ENCODE peak calls at places on chromosome 7, in six cellular contexts. One of them, this sample, is unnamed.

GRCh38 chr7:150869467-150869866 is 17.1 kb downstream of the AOC1 start:
- DNase-seq in cardiac muscle cell: no peak
- DNase-seq in AG04449: no peak
- DNase-seq in BE2C: no peak
- DNase-seq in heart left ventricle: no peak
- DNase-seq in mammary epithelial cell: no peak
- DNase-seq in this sample: no peak

GRCh38 chr7:119175916-119176627 is 951.6 kb downstream of the ANKRD7 start:
- DNase-seq in BE2C: peak; percentile 62
- DNase-seq in heart left ventricle: no peak
- DNase-seq in AG04449: no peak
- DNase-seq in cardiac muscle cell: peak; percentile 70
- DNase-seq in mammary epithelial cell: peak; percentile 42
- DNase-seq in this sample: peak; percentile 30

GRCh38 chr7:138077809-138078208 is 1.6 kb downstream of the AKR1D1 start:
- DNase-seq in heart left ventricle: no peak
- DNase-seq in mammary epithelial cell: peak; percentile 30
- DNase-seq in BE2C: no peak
- DNase-seq in cardiac muscle cell: peak; percentile 6
- DNase-seq in AG04449: no peak
- DNase-seq in this sample: no peak

GRCh38 chr7:151117565-151117964 is 31.3 kb downstream of the AGAP3 start:
- DNase-seq in cardiac muscle cell: no peak
- DNase-seq in BE2C: no peak
- DNase-seq in mammary epithelial cell: no peak
- DNase-seq in heart left ventricle: no peak
- DNase-seq in AG04449: no peak
- DNase-seq in this sample: no peak

GRCh38 chr7:45710271-45711160 is 136.3 kb downstream of the ADCY1 start:
- DNase-seq in BE2C: no peak
- DNase-seq in heart left ventricle: no peak
- DNase-seq in AG04449: no peak
- DNase-seq in cardiac muscle cell: no peak
- DNase-seq in mammary epithelial cell: no peak
- DNase-seq in this sample: no peak

GRCh38 chr7:148701414-148701813 is 2.7 kb downstream of the CUL1 start:
- DNase-seq in mammary epithelial cell: no peak
- DNase-seq in cardiac muscle cell: peak; percentile 30
- DNase-seq in BE2C: no peak
- DNase-seq in heart left ventricle: no peak
- DNase-seq in AG04449: no peak
- DNase-seq in this sample: no peak

GRCh38 chr7:50779427-50779826 is 3.3 kb downstream of the GRB10 start:
- DNase-seq in BE2C: no peak
- DNase-seq in mammary epithelial cell: no peak
- DNase-seq in AG04449: no peak
- DNase-seq in cardiac muscle cell: no peak
- DNase-seq in heart left ventricle: no peak
- DNase-seq in this sample: no peak

GRCh38 chr7:83633516-83633915 is 15.4 kb downstream of the SEMA3E start:
- DNase-seq in cardiac muscle cell: no peak
- DNase-seq in heart left ventricle: no peak
- DNase-seq in mammary epithelial cell: no peak
- DNase-seq in AG04449: no peak
- DNase-seq in BE2C: no peak
- DNase-seq in this sample: no peak

GRCh38 chr7:157501576-157501975 is 164.8 kb downstream of the DNAJB6 start:
- DNase-seq in cardiac muscle cell: no peak
- DNase-seq in heart left ventricle: no peak
- DNase-seq in BE2C: no peak
- DNase-seq in mammary epithelial cell: no peak
- DNase-seq in AG04449: no peak
- DNase-seq in this sample: no peak

GRCh38 chr7:149856583-149856982 is 17.2 kb upstream of the ATP6V0E2 start:
- DNase-seq in heart left ventricle: no peak
- DNase-seq in AG04449: no peak
- DNase-seq in BE2C: no peak
- DNase-seq in cardiac muscle cell: no peak
- DNase-seq in mammary epithelial cell: no peak
- DNase-seq in this sample: no peak

GRCh38 chr7:98086231-98086855 is 20.3 kb upstream of the LMTK2 start:
- DNase-seq in heart left ventricle: no peak
- DNase-seq in mammary epithelial cell: peak; percentile 95
- DNase-seq in BE2C: no peak
- DNase-seq in AG04449: no peak
- DNase-seq in cardiac muscle cell: no peak
- DNase-seq in this sample: no peak

GRCh38 chr7:40647719-40648118 is 512.9 kb downstream of the SUGCT start:
- DNase-seq in cardiac muscle cell: no peak
- DNase-seq in AG04449: peak; percentile 23
- DNase-seq in mammary epithelial cell: no peak
- DNase-seq in BE2C: no peak
- DNase-seq in heart left ventricle: no peak
- DNase-seq in this sample: no peak

GRCh38 chr7:130196476-130196875 is 8.7 kb downstream of the TMEM209 start:
- DNase-seq in mammary epithelial cell: no peak
- DNase-seq in BE2C: no peak
- DNase-seq in AG04449: no peak
- DNase-seq in heart left ventricle: no peak
- DNase-seq in cardiac muscle cell: no peak
- DNase-seq in this sample: no peak

GRCh38 chr7:100353685-100354330 is 4.1 kb upstream of the PILRB start:
- DNase-seq in cardiac muscle cell: no peak
- DNase-seq in AG04449: no peak
- DNase-seq in BE2C: no peak
- DNase-seq in mammary epithelial cell: no peak
- DNase-seq in heart left ventricle: no peak
- DNase-seq in this sample: no peak

GRCh38 chr7:75842836-75843446 is 29.3 kb upstream of the CCL24 start:
- DNase-seq in AG04449: peak; percentile 42
- DNase-seq in BE2C: no peak
- DNase-seq in cardiac muscle cell: peak; percentile 96
- DNase-seq in heart left ventricle: no peak
- DNase-seq in mammary epithelial cell: peak; percentile 93
- DNase-seq in this sample: peak; percentile 74

GRCh38 chr7:29426587-29426986 is 137.0 kb upstream of the PRR15 start:
- DNase-seq in BE2C: no peak
- DNase-seq in mammary epithelial cell: no peak
- DNase-seq in heart left ventricle: no peak
- DNase-seq in AG04449: no peak
- DNase-seq in cardiac muscle cell: no peak
- DNase-seq in this sample: no peak

GRCh38 chr7:103065666-103066065 is 8.9 kb downstream of the FBXL13 start:
- DNase-seq in heart left ventricle: no peak
- DNase-seq in AG04449: no peak
- DNase-seq in BE2C: peak; percentile 86
- DNase-seq in mammary epithelial cell: peak; percentile 6
- DNase-seq in cardiac muscle cell: peak; percentile 45
- DNase-seq in this sample: peak; percentile 32

GRCh38 chr7:130838738-130839137 is 104.7 kb upstream of the KLF14 start:
- DNase-seq in cardiac muscle cell: peak; percentile 45
- DNase-seq in AG04449: peak; percentile 90
- DNase-seq in BE2C: no peak
- DNase-seq in mammary epithelial cell: peak; percentile 95
- DNase-seq in heart left ventricle: no peak
- DNase-seq in this sample: peak; percentile 41

GRCh38 chr7:139958599-139959380 is 104.0 kb downstream of the PARP12 start:
- DNase-seq in AG04449: no peak
- DNase-seq in BE2C: no peak
- DNase-seq in mammary epithelial cell: no peak
- DNase-seq in cardiac muscle cell: no peak
- DNase-seq in heart left ventricle: no peak
- DNase-seq in this sample: no peak

GRCh38 chr7:101940151-101940550 is 122.7 kb downstream of the CUX1 start:
- DNase-seq in BE2C: no peak
- DNase-seq in mammary epithelial cell: no peak
- DNase-seq in AG04449: no peak
- DNase-seq in cardiac muscle cell: no peak
- DNase-seq in heart left ventricle: peak; percentile 14
- DNase-seq in this sample: no peak

GRCh38 chr7:80783688-80784327 is 135.0 kb downstream of the SEMA3C start:
- DNase-seq in heart left ventricle: no peak
- DNase-seq in AG04449: no peak
- DNase-seq in mammary epithelial cell: no peak
- DNase-seq in cardiac muscle cell: no peak
- DNase-seq in BE2C: no peak
- DNase-seq in this sample: no peak

GRCh38 chr7:30396379-30396778 is 82.2 kb downstream of the NOD1 start:
- DNase-seq in heart left ventricle: no peak
- DNase-seq in mammary epithelial cell: no peak
- DNase-seq in AG04449: no peak
- DNase-seq in cardiac muscle cell: peak; percentile 15
- DNase-seq in BE2C: no peak
- DNase-seq in this sample: no peak

GRCh38 chr7:47380325-47381131 is 201.4 kb downstream of the TNS3 start:
- DNase-seq in cardiac muscle cell: peak; percentile 85
- DNase-seq in BE2C: no peak
- DNase-seq in AG04449: no peak
- DNase-seq in mammary epithelial cell: peak; percentile 46
- DNase-seq in heart left ventricle: no peak
- DNase-seq in this sample: no peak

GRCh38 chr7:30225863-30226361 is 58.5 kb upstream of the ZNRF2 start:
- DNase-seq in heart left ventricle: peak; percentile 71
- DNase-seq in mammary epithelial cell: peak; percentile 97
- DNase-seq in BE2C: peak; percentile 20
- DNase-seq in cardiac muscle cell: peak; percentile 82
- DNase-seq in AG04449: no peak
- DNase-seq in this sample: peak; percentile 51

GRCh38 chr7:83936056-83936703 is 258.4 kb downstream of the SEMA3A start:
- DNase-seq in heart left ventricle: peak; percentile 39
- DNase-seq in BE2C: peak; percentile 67
- DNase-seq in cardiac muscle cell: peak; percentile 86
- DNase-seq in mammary epithelial cell: peak; percentile 57
- DNase-seq in AG04449: peak; percentile 21
- DNase-seq in this sample: peak; percentile 25

GRCh38 chr7:26633557-26633956 is 230.8 kb downstream of the SKAP2 start:
- DNase-seq in AG04449: no peak
- DNase-seq in mammary epithelial cell: no peak
- DNase-seq in heart left ventricle: no peak
- DNase-seq in cardiac muscle cell: no peak
- DNase-seq in BE2C: no peak
- DNase-seq in this sample: no peak

GRCh38 chr7:120550494-120551048 is 277.6 kb downstream of the KCND2 start:
- DNase-seq in cardiac muscle cell: peak; percentile 64
- DNase-seq in AG04449: no peak
- DNase-seq in heart left ventricle: no peak
- DNase-seq in BE2C: no peak
- DNase-seq in mammary epithelial cell: peak; percentile 8
- DNase-seq in this sample: no peak

GRCh38 chr7:125530553-125530952 is 600.9 kb upstream of the POT1 start:
- DNase-seq in mammary epithelial cell: no peak
- DNase-seq in heart left ventricle: no peak
- DNase-seq in AG04449: no peak
- DNase-seq in BE2C: no peak
- DNase-seq in cardiac muscle cell: no peak
- DNase-seq in this sample: no peak

GRCh38 chr7:125526958-125527357 is 597.3 kb upstream of the POT1 start:
- DNase-seq in AG04449: no peak
- DNase-seq in heart left ventricle: no peak
- DNase-seq in cardiac muscle cell: no peak
- DNase-seq in mammary epithelial cell: no peak
- DNase-seq in BE2C: no peak
- DNase-seq in this sample: no peak

GRCh38 chr7:125526092-125526491 is 596.5 kb upstream of the POT1 start:
- DNase-seq in heart left ventricle: no peak
- DNase-seq in BE2C: no peak
- DNase-seq in AG04449: no peak
- DNase-seq in cardiac muscle cell: no peak
- DNase-seq in mammary epithelial cell: no peak
- DNase-seq in this sample: no peak

DNA sequence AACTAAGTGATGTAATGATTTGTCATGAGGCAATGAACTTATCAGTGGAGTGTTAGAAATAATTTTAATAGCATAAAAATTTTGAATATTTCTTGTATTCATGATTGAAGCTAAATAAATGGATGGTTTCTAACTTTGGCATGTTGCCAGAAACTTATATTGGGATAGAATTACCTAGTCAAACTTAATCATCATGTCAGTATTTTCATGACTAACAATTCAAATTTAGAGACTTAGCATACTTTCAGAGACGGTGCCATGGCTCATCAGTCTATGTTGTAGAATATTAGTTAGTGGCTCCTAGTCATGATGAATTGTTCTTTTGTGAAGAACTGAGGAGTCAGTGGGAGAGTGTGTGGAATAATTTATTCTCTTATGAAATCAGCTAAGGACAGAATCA is 599.6 kb upstream of the POT1 start:
- DNase-seq in heart left ventricle: no peak
- DNase-seq in cardiac muscle cell: no peak
- DNase-seq in AG04449: no peak
- DNase-seq in mammary epithelial cell: peak; percentile 8
- DNase-seq in BE2C: no peak
- DNase-seq in this sample: no peak
- TF ChIP-seq CTCF in heart left ventricle: no peak
- TF ChIP-seq CTCF in cardiac muscle cell: no peak
- TF ChIP-seq CTCF in AG04449: no peak
- TF ChIP-seq CTCF in mammary epithelial cell: no peak
- TF ChIP-seq CTCF in BE2C: no peak
- TF ChIP-seq CTCF in this sample: no peak

DNA sequence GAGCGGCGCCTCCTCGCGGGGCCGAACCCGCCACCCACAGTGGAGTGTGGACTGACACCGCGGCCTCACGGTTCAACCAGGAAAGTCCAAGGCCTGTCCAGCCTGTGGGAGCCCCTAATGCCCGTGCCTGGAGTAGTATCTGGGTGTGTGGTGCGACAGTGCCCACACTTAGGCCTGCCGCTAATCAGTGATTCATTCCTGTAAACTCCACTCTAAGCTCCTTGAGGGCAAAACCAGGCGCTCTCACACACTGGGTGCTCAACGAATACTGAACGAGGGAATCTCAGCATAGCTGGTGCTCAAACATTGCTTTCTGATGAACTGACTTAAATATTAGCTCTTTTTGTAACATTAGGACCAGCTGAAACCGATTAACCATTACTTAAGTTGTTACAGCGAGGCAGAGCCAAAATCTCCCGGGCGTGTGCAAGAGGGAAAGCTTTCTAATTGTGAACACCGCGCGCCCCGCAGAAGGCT is 573 bp upstream of the GSDME start:
- DNase-seq in cardiac muscle cell: peak; percentile 58
- DNase-seq in mammary epithelial cell: peak; percentile 68
- DNase-seq in BE2C: no peak
- DNase-seq in AG04449: no peak
- DNase-seq in heart left ventricle: no peak
- DNase-seq in this sample: peak; percentile 48
- TF ChIP-seq CTCF in cardiac muscle cell: no peak
- TF ChIP-seq CTCF in mammary epithelial cell: peak; percentile 24
- TF ChIP-seq CTCF in BE2C: no peak
- TF ChIP-seq CTCF in AG04449: peak; percentile 2
- TF ChIP-seq CTCF in heart left ventricle: no peak
- TF ChIP-seq CTCF in this sample: no peak

GRCh38 chr7:33909312-33909711 is 4.0 kb downstream of the BMPER start:
- DNase-seq in heart left ventricle: no peak
- DNase-seq in BE2C: no peak
- DNase-seq in mammary epithelial cell: no peak
- DNase-seq in cardiac muscle cell: no peak
- DNase-seq in AG04449: no peak
- DNase-seq in this sample: no peak
- TF ChIP-seq CTCF in heart left ventricle: no peak
- TF ChIP-seq CTCF in BE2C: no peak
- TF ChIP-seq CTCF in mammary epithelial cell: no peak
- TF ChIP-seq CTCF in cardiac muscle cell: no peak
- TF ChIP-seq CTCF in AG04449: no peak
- TF ChIP-seq CTCF in this sample: no peak

GRCh38 chr7:43803865-43804264 is 45.4 kb downstream of the BLVRA start:
- DNase-seq in heart left ventricle: no peak
- DNase-seq in mammary epithelial cell: no peak
- DNase-seq in AG04449: no peak
- DNase-seq in BE2C: no peak
- DNase-seq in cardiac muscle cell: no peak
- DNase-seq in this sample: no peak

GRCh38 chr7:43799605-43800004 is 41.1 kb downstream of the BLVRA start:
- DNase-seq in heart left ventricle: no peak
- DNase-seq in BE2C: no peak
- DNase-seq in AG04449: no peak
- DNase-seq in mammary epithelial cell: peak; percentile 46
- DNase-seq in cardiac muscle cell: no peak
- DNase-seq in this sample: no peak
- TF ChIP-seq CTCF in heart left ventricle: no peak
- TF ChIP-seq CTCF in BE2C: peak; percentile 9
- TF ChIP-seq CTCF in AG04449: no peak
- TF ChIP-seq CTCF in mammary epithelial cell: peak; percentile 51
- TF ChIP-seq CTCF in cardiac muscle cell: no peak
- TF ChIP-seq CTCF in this sample: no peak

This sample was measured in GM20000.